ENCODE peak calls at places on chromosomes 5 and 9, in five cellular contexts. V, C, Y, X and A are unnamed samples.
A peak's percentile ranks its signal among the peaks of the same experiment; 100 is the strongest.

GRCh38 chr5:141986072-141986471 is 17.2 kb downstream of the RNF14 start:
- DNase-seq in C (no peak), Y (no peak), X (no peak), V (no peak), A (no peak)

GRCh38 chr9:33166263-33167083 is 663 bp downstream of the B4GALT1 start:
- DNase-seq in C (peak; percentile 78), Y (peak; percentile 55), X (peak; percentile 72), V (no peak), A (no peak)

GRCh38 chr9:93920401-93920800 is 34.8 kb downstream of the BARX1 start:
- DNase-seq in X (no peak), V (no peak), Y (no peak), C (no peak), A (no peak)

GRCh38 chr5:89457411-89458329 is 574.7 kb upstream of the MEF2C start:
- DNase-seq in X (no peak), V (peak; percentile 7), C (no peak), Y (peak; percentile 51), A (no peak)

GRCh38 chr5:5523066-5523505 is 100.6 kb downstream of the ICE1 start:
- DNase-seq in V (no peak), Y (no peak), X (no peak), C (no peak), A (no peak)

GRCh38 chr9:33081128-33081851 is 4.8 kb upstream of the SMU1 start:
- DNase-seq in Y (peak; percentile 28), X (peak; percentile 68), V (peak; percentile 49), C (no peak), A (no peak)

GRCh38 chr9:34413229-34413852 is 36.6 kb upstream of the MYORG start:
- DNase-seq in C (no peak), V (no peak), Y (no peak), X (peak; percentile 40), A (no peak)

GRCh38 chr5:137900925-137901817 is 11.9 kb downstream of the PKD2L2 start:
- DNase-seq in Y (no peak), V (no peak), X (no peak), C (no peak), A (no peak)

GRCh38 chr5:126389179-126389578 is 34.0 kb upstream of the GRAMD2B start:
- DNase-seq in C (no peak), X (no peak), Y (no peak), V (no peak), A (no peak)

GRCh38 chr5:50655810-50656205 is 10.6 kb upstream of the PARP8 start:
- DNase-seq in Y (no peak), V (no peak), C (no peak), X (no peak), A (no peak)

GRCh38 chr5:149988126-149988525 is 12.3 kb downstream of the TIGD6 start:
- DNase-seq in Y (no peak), C (no peak), X (no peak), V (no peak), A (no peak)

GRCh38 chr5:28576022-28576421 is 1537.6 kb upstream of the CDH9 start:
- DNase-seq in C (no peak), X (no peak), Y (no peak), V (no peak), A (no peak)

GRCh38 chr5:119913425-119913824 is 284.1 kb downstream of the FAM170A start:
- DNase-seq in C (no peak), X (no peak), V (no peak), Y (no peak), A (no peak)

GRCh38 chr9:68702493-68702892 is 2.5 kb upstream of the PIP5K1B start:
- DNase-seq in C (no peak), Y (no peak), V (no peak), X (no peak), A (no peak)

GRCh38 chr5:133790898-133791297 is 177.5 kb downstream of the C5orf15 start:
- DNase-seq in X (no peak), Y (no peak), V (no peak), C (no peak), A (no peak)

GRCh38 chr5:136036991-136037705 is 8.4 kb downstream of the TGFBI start:
- DNase-seq in V (peak; percentile 50), C (no peak), Y (no peak), X (no peak), A (no peak)

GRCh38 chr9:3820643-3821042 is 294.8 kb upstream of the RFX3 start:
- DNase-seq in C (no peak), V (no peak), Y (no peak), X (no peak), A (no peak)

GRCh38 chr9:127937383-127938297 is at the start of gene DPM2:
- DNase-seq in V (no peak), X (peak; percentile 80), C (peak; percentile 84), Y (peak; percentile 80), A (no peak)

GRCh38 chr9:7760014-7760415 is 39.6 kb downstream of the DMAC1 start:
- DNase-seq in X (no peak), V (no peak), C (no peak), Y (peak; percentile 16), A (no peak)

GRCh38 chr9:125600194-125600593 is 106.8 kb downstream of the MAPKAP1 start:
- DNase-seq in C (no peak), Y (no peak), V (no peak), X (peak; percentile 34), A (no peak)

DNA sequence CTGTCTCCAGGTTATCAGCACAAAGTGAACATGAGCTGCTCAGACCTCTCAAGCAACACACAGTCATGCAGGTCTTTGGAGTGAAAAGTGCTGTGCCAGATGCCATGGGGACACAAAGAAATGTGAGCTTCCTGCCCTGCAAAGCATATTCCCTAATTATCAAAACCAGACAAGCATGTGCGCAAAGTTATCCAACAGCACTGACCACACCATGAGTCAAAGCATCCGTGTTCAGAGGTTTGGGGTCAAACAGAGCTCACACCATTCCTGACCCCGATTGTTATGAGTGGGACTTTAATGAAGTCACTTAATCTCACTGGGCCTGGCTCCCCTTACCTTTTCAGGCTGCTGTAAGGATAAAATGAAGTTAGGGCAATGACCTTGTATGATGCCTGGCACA is 138.5 kb downstream of the SLIT3 start:
- DNase-seq in C (no peak), X (no peak), V (no peak), Y (no peak), A (no peak)
- H3K4me1 ChIP-seq in C (no peaks in the 10 kb centered on the region), X (no peaks in the 10 kb centered on the region), V (peaks cover 14% of the 10 kb centered on the region), Y (peaks cover 19% of the 10 kb centered on the region), A (peaks cover 41% of the 10 kb centered on the region)

DNA sequence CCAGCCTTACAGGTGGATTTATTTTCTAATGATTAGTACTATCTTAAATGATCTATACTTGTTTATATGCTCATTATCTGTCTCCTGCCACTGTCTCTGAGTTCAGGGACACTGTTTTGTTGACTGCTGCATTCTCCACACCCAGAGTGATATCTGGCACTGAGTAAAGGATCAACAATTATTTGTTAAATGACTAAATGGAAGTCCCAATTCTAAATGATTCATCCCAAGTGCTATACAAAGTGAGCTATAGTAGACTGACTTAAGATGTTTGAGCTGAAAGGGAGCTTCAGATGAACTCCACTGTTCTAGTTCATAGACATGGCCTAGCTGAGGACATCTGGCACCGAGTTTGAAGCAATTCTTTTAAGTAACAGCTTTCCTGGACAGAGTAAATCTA is 40.5 kb downstream of the ITGA2 start:
- DNase-seq in V (no peak), X (no peak), C (no peak), Y (no peak), A (no peak)
- H3K27ac ChIP-seq in V (no peak overlapping the region), X (peak overlapping the region; percentile 82), C (no peak overlapping the region), Y (no peak overlapping the region), A (peak overlapping the region; percentile 80)

DNA sequence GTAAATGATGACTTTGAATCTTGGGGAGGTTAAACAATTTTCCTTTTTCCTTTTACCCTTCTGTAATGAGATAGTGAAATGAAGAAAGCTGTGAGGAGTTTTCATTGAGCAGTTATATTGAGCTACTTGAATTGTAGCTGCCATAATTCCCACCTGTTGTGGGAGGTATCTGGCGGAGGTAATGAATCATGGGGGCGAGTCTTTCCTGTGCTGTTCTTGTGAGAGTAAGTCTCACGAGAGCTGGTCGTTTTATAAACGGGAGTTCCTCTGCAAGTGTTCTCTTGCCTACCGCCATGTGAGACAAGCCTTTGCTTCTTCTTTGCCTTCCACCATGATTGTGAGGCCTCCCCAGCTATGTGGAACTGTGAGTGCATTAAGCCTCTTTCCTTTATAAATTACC is 258.4 kb downstream of the FER start:
- DNase-seq in Y (no peak), V (no peak), X (no peak), C (no peak), A (no peak)
- H3K4me1 ChIP-seq in Y (no peaks in the 10 kb centered on the region), V (no peaks in the 10 kb centered on the region), X (no peaks in the 10 kb centered on the region), C (no peaks in the 10 kb centered on the region), A (no peaks in the 10 kb centered on the region)

GRCh38 chr5:181258576-181258975 is 2.4 kb downstream of the TRIM52 start:
- DNase-seq in V (no peak), X (no peak), C (no peak), Y (no peak), A (no peak)

GRCh38 chr5:181259974-181260719 is 796 bp downstream of the TRIM52 start:
- DNase-seq in V (no peak), X (no peak), Y (no peak), C (no peak), A (no peak)

GRCh38 chr5:181260720-181261319 is at the start of gene TRIM52:
- DNase-seq in X (peak; percentile 91), V (peak; percentile 64), Y (peak; percentile 92), C (peak; percentile 92), A (no peak)

GRCh38 chr5:181261320-181262085 is 560 bp upstream of the TRIM52 start:
- DNase-seq in C (peak; percentile 81), Y (peak; percentile 74), V (no peak), X (peak; percentile 72), A (no peak)

GRCh38 chr5:181259283-181259682 is 1.7 kb downstream of the TRIM52 start:
- DNase-seq in C (no peak), Y (no peak), V (no peak), X (no peak), A (no peak)
- H3K27ac ChIP-seq in C (no peak overlapping the region), Y (no peak overlapping the region), V (no peak overlapping the region), X (no peak overlapping the region), A (peak overlapping the region; percentile 99)

GRCh38 chr9:98879094-98879957 is 64.4 kb upstream of the COL15A1 start:
- DNase-seq in C (no peak), X (peak; percentile 13), V (no peak), Y (no peak), A (no peak)
- H3K4me1 ChIP-seq in C (no peaks in the 10 kb centered on the region), X (peaks cover 36% of the 10 kb centered on the region), V (peaks cover 9% of the 10 kb centered on the region), Y (peaks cover 52% of the 10 kb centered on the region), A (no peaks in the 10 kb centered on the region)

DNA sequence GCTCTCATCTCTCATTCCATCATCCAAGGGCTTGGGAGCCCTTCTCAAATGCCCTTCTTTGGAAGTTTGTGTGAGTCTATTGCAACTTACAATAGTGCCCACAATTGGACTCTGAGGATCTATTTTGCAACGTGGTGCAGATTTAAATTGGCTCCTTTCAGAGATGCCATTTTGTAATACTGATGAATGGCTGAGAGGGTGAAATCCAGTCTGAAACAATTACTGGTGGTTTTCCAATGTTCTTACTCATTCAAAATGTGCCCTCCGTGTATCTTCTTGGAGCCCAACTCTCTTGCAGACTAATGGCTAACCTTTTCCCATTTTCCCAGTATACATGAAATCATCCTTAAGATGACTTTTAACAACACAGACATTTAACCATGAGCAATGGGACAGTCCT is 6.1 kb downstream of the ZNF462 start:
- DNase-seq in V (no peak), Y (no peak), X (no peak), C (no peak), A (no peak)
- H3K27ac ChIP-seq in V (peak overlapping the region; percentile 74), Y (peak overlapping the region; percentile 73), X (peak overlapping the region; percentile 53), C (peak overlapping the region; percentile 43), A (peak overlapping the region; percentile 60)

GRCh38 chr5:112583166-112583565 is 154.5 kb upstream of the APC start:
- DNase-seq in V (no peak), X (no peak), C (no peak), Y (no peak), A (no peak)
- H3K4me1 ChIP-seq in V (no peaks in the 10 kb centered on the region), X (no peaks in the 10 kb centered on the region), C (no peaks in the 10 kb centered on the region), Y (no peaks in the 10 kb centered on the region), A (no peaks in the 10 kb centered on the region)